ENCODE peak calls at places on chromosomes 1 and 21, in ten cellular contexts. K is fibroblast of the aortic adventitia; C is T-helper 1 cell; E is activated CD4-positive, alpha-beta T cell treated with anti-CD3 and anti-CD28 coated beads, Interleukin-2, amount 50 U/mL, for 24 hours; B is GM12891; D is stimulated activated CD4-positive, alpha-beta T cell treated with anti-CD3 and anti-CD28 coated beads, TNF-alpha, amount 100 ng/mL, for 1 hour; T is epithelial cell of esophagus; H is cardiac septum; Q is Kasumi-1; G is WTC11. Y is an unnamed sample.

GRCh38 chr1:7483634-7484383 is 287.3 kb upstream of the VAMP3 start:
- DNase-seq in K (no peak), C (no peak), E (no peak), B (no peak), D (no peak), T (no peak), H (no peak), Q (no peak), G (no peak), Y (no peak)

GRCh38 chr1:17307946-17308345 is at the start of gene PADI4:
- DNase-seq in K (no peak), C (no peak), E (no peak), B (no peak), D (no peak), T (no peak), H (peak), Q (no peak), G (no peak), Y (no peak)

GRCh38 chr1:200115532-200115931 is 88.0 kb downstream of the NR5A2 start:
- DNase-seq in K (no peak), C (no peak), E (no peak), B (no peak), D (no peak), T (peak), H (no peak), Q (no peak), G (no peak), Y (no peak)

GRCh38 chr1:184362876-184363275 is 24.0 kb upstream of the C1orf21 start:
- DNase-seq in K (peak), C (no peak), E (no peak), B (no peak), D (no peak), T (no peak), H (no peak), Q (no peak), G (no peak), Y (no peak)

GRCh38 chr1:180175291-180175690 is 20.6 kb downstream of the QSOX1 start:
- DNase-seq in K (no peak), C (no peak), E (no peak), B (no peak), D (no peak), T (no peak), H (peak), Q (no peak), G (no peak), Y (peak)

GRCh38 chr1:91601554-91602322 is 101.1 kb downstream of the CDC7 start:
- DNase-seq in K (no peak), C (no peak), E (no peak), B (no peak), D (no peak), T (no peak), H (peak), Q (no peak), G (no peak), Y (no peak)

GRCh38 chr21:37198989-37199924 is 67.9 kb downstream of the VPS26C start:
- DNase-seq in K (peak), C (no peak), E (no peak), B (no peak), D (no peak), T (peak), H (no peak), Q (no peak), G (no peak), Y (no peak)

GRCh38 chr1:151855997-151856396 is 2.5 kb upstream of the THEM5 start:
- DNase-seq in K (no peak), C (no peak), E (no peak), B (no peak), D (no peak), T (no peak), H (no peak), Q (no peak), G (no peak), Y (no peak)

GRCh38 chr1:184635347-184636155 is 119.1 kb downstream of the EDEM3 start:
- DNase-seq in K (peak), C (no peak), E (no peak), B (no peak), D (no peak), T (peak), H (no peak), Q (no peak), G (no peak), Y (no peak)

GRCh38 chr1:180522204-180522497 is 19.8 kb upstream of the ACBD6 start:
- DNase-seq in K (no peak), C (no peak), E (no peak), B (no peak), D (no peak), T (peak), H (no peak), Q (no peak), G (no peak), Y (no peak)

GRCh38 chr1:205060746-205061145 is 17.7 kb downstream of the CNTN2 start:
- DNase-seq in K (no peak), C (no peak), E (no peak), B (no peak), D (no peak), T (no peak), H (no peak), Q (no peak), G (no peak), Y (no peak)

GRCh38 chr21:25929859-25930520 is 195.2 kb downstream of the GABPA start:
- DNase-seq in K (peak), C (no peak), E (no peak), B (no peak), D (no peak), T (peak), H (no peak), Q (no peak), G (no peak), Y (no peak)

GRCh38 chr1:86352096-86352495 is 44.0 kb downstream of the ODF2L start:
- DNase-seq in K (peak), C (no peak), E (no peak), B (no peak), D (no peak), T (peak), H (no peak), Q (no peak), G (no peak), Y (no peak)

GRCh38 chr1:226526801-226527595 is 21.6 kb upstream of the STUM start:
- DNase-seq in K (peak), C (no peak), E (no peak), B (no peak), D (no peak), T (peak), H (peak), Q (no peak), G (peak), Y (no peak)

GRCh38 chr1:29501227-29501976 is 265.1 kb downstream of the PTPRU start:
- DNase-seq in K (no peak), C (no peak), E (no peak), B (no peak), D (no peak), T (no peak), H (no peak), Q (no peak), G (no peak), Y (no peak)

GRCh38 chr1:206982216-206982615 is 12.0 kb upstream of the FCAMR start:
- DNase-seq in K (peak), C (peak), E (peak), B (peak), D (peak), T (peak), H (no peak), Q (peak), G (peak), Y (peak)

GRCh38 chr1:2355408-2356261 is 35.7 kb downstream of the MORN1 start:
- DNase-seq in K (no peak), C (peak), E (no peak), B (no peak), D (no peak), T (no peak), H (no peak), Q (no peak), G (no peak), Y (peak)

GRCh38 chr1:185670187-185670627 is 64.0 kb upstream of the HMCN1 start:
- DNase-seq in K (peak), C (peak), E (no peak), B (no peak), D (no peak), T (peak), H (no peak), Q (peak), G (peak), Y (peak)

Y was measured in glutamatergic neuron.